ENCODE peak calls at places on chromosomes 13 and 19, in six cellular contexts. A, I, X, U, G and P are unnamed samples.

GRCh38 chr13:32893176-32893575 is 123.0 kb upstream of the KL start:
- DNase-seq in A (no peak), I (no peak), X (no peak), U (no peak), G (no peak), P (no peak)

GRCh38 chr19:18659281-18660050 is 22.6 kb downstream of the KLHL26 start:
- DNase-seq in A (no peak), I (no peak), X (peak), U (no peak), G (no peak), P (peak)

GRCh38 chr19:58261968-58262921 is 16.5 kb upstream of the ZNF8 start:
- DNase-seq in A (no peak), I (peak), X (no peak), U (no peak), G (no peak), P (no peak)

GRCh38 chr19:6014551-6015135 is 36.7 kb upstream of the RANBP3 start:
- DNase-seq in A (no peak), I (no peak), X (no peak), U (no peak), G (no peak), P (peak)

GRCh38 chr19:54439174-54439851 is 9.7 kb upstream of the LENG8 start:
- DNase-seq in A (peak), I (no peak), X (no peak), U (no peak), G (peak), P (no peak)

GRCh38 chr13:113097651-113098050 is 7.9 kb upstream of the F7 start:
- DNase-seq in A (no peak), I (no peak), X (no peak), U (no peak), G (no peak), P (no peak)

GRCh38 chr19:6412111-6412999 is 12.3 kb downstream of the KHSRP start:
- DNase-seq in A (no peak), I (no peak), X (no peak), U (no peak), G (peak), P (no peak)

GRCh38 chr13:29888306-29888705 is 37.9 kb upstream of the UBL3 start:
- DNase-seq in A (no peak), I (no peak), X (no peak), U (no peak), G (no peak), P (no peak)

GRCh38 chr19:47093841-47094240 is 19.7 kb downstream of the ZC3H4 start:
- DNase-seq in A (no peak), I (no peak), X (no peak), U (no peak), G (no peak), P (no peak)

GRCh38 chr13:33927315-33927714 is 109.4 kb downstream of the RFC3 start:
- DNase-seq in A (peak), I (peak), X (no peak), U (no peak), G (no peak), P (no peak)

GRCh38 chr19:49546825-49547565 is 19.2 kb downstream of the RCN3 start:
- DNase-seq in A (peak), I (peak), X (peak), U (no peak), G (peak), P (no peak)

GRCh38 chr19:55216461-55217198 is 7.3 kb upstream of the PTPRH start:
- DNase-seq in A (peak), I (peak), X (peak), U (peak), G (peak), P (peak)

GRCh38 chr13:20570540-20570939 is 3.6 kb downstream of the IFT88 start:
- DNase-seq in A (no peak), I (no peak), X (no peak), U (no peak), G (no peak), P (no peak)

GRCh38 chr19:10855879-10856522 is 7.8 kb downstream of the C19orf38 start:
- DNase-seq in A (peak), I (no peak), X (no peak), U (no peak), G (no peak), P (no peak)

GRCh38 chr19:34277244-34277643 is 22.9 kb downstream of the GARRE1 start:
- DNase-seq in A (no peak), I (no peak), X (no peak), U (no peak), G (no peak), P (no peak)

GRCh38 chr19:40803857-40804782 is 5.1 kb downstream of the EGLN2 start:
- DNase-seq in A (no peak), I (no peak), X (peak), U (no peak), G (no peak), P (no peak)

GRCh38 chr13:114128624-114129522 is 3.5 kb downstream of the RASA3 start:
- DNase-seq in A (peak), I (peak), X (peak), U (no peak), G (peak), P (peak)

GRCh38 chr19:4909172-4909896 is at the start of gene UHRF1:
- DNase-seq in A (no peak), I (peak), X (no peak), U (no peak), G (no peak), P (no peak)

GRCh38 chr13:73440296-73440895 is 381.6 kb downstream of the KLF5 start:
- DNase-seq in A (no peak), I (no peak), X (no peak), U (no peak), G (no peak), P (no peak)

GRCh38 chr19:31448221-31448657 is 99.0 kb upstream of the TSHZ3 start:
- DNase-seq in A (peak), I (peak), X (peak), U (no peak), G (peak), P (no peak)

GRCh38 chr13:47121092-47121763 is 224.4 kb upstream of the HTR2A start:
- DNase-seq in A (no peak), I (no peak), X (no peak), U (no peak), G (no peak), P (no peak)

GRCh38 chr13:46963874-46964273 is 67.0 kb upstream of the HTR2A start:
- DNase-seq in A (no peak), I (no peak), X (no peak), U (no peak), G (no peak), P (no peak)

GRCh38 chr19:48346161-48346560 is 17.6 kb downstream of the TMEM143 start:
- DNase-seq in A (no peak), I (no peak), X (no peak), U (no peak), G (no peak), P (no peak)

GRCh38 chr13:51130348-51130747 is 19.3 kb upstream of the C13orf42 start:
- DNase-seq in A (no peak), I (no peak), X (no peak), U (no peak), G (no peak), P (no peak)

GRCh38 chr19:47419037-47419783 is at the start of gene MEIS3:
- DNase-seq in A (no peak), I (no peak), X (no peak), U (no peak), G (peak), P (no peak)

GRCh38 chr19:9796113-9796773 is 22.6 kb downstream of the FBXL12 start:
- DNase-seq in A (peak), I (peak), X (peak), U (peak), G (peak), P (peak)

GRCh38 chr13:38690231-38690630 is 3.4 kb downstream of the FREM2 start:
- DNase-seq in A (no peak), I (no peak), X (no peak), U (no peak), G (no peak), P (no peak)